ENCODE peak calls at places on chromosome 5, in nine cellular contexts. W is NCI-H345; J is activated naive CD4-positive, alpha-beta T cell; G is coronary artery; N is kidney tubule cell; M is GM13977; V is epithelial cell of prostate; O is colonic mucosa; P is dermis microvascular lymphatic vessel endothelial cell. X is an unnamed sample.

GRCh38 chr5:91272858-91273257 is 110.3 kb downstream of the ARRDC3 start:
- DNase-seq in O (no peak), W (no peak), M (peak), G (no peak), J (no peak), V (no peak), P (no peak), N (peak), X (no peak)

GRCh38 chr5:54959673-54960418 is 25.5 kb downstream of the ESM1 start:
- DNase-seq in V (no peak), O (no peak), M (no peak), J (no peak), G (no peak), W (no peak), N (peak), P (peak), X (no peak)

GRCh38 chr5:97009212-97009898 is 73.5 kb downstream of the LNPEP start:
- DNase-seq in J (no peak), M (peak), P (peak), V (no peak), W (no peak), N (no peak), O (no peak), G (no peak), X (no peak)

GRCh38 chr5:135999396-136000139 is 29.2 kb upstream of the TGFBI start:
- DNase-seq in V (no peak), W (no peak), J (no peak), M (no peak), G (no peak), N (peak), P (peak), O (no peak), X (no peak)

GRCh38 chr5:73160239-73160671 is 12.7 kb upstream of the TMEM174 start:
- DNase-seq in W (no peak), M (peak), V (no peak), O (no peak), G (no peak), P (no peak), N (no peak), J (no peak), X (no peak)

GRCh38 chr5:75567710-75568109 is 43.5 kb upstream of the ANKDD1B start:
- DNase-seq in N (peak), M (peak), G (no peak), P (peak), W (no peak), J (no peak), O (no peak), V (no peak), X (no peak)

GRCh38 chr5:89988129-89988528 is 421.4 kb downstream of the CETN3 start:
- DNase-seq in W (no peak), J (no peak), V (no peak), G (no peak), O (no peak), P (no peak), N (no peak), M (no peak), X (no peak)

GRCh38 chr5:9546973-9547947 is 1.4 kb upstream of the SEMA5A start:
- DNase-seq in J (no peak), O (peak), G (no peak), N (peak), M (no peak), W (no peak), P (no peak), V (no peak), X (no peak)

GRCh38 chr5:121525731-121526130 is 326.0 kb upstream of the FTMT start:
- DNase-seq in M (no peak), P (no peak), G (no peak), O (no peak), W (no peak), N (no peak), J (no peak), V (no peak), X (no peak)

GRCh38 chr5:95975703-95976102 is 14.1 kb upstream of the ELL2 start:
- DNase-seq in N (no peak), O (no peak), J (no peak), P (no peak), M (no peak), W (no peak), G (no peak), V (no peak), X (no peak)

GRCh38 chr5:94461131-94461530 is 157.3 kb downstream of the KIAA0825 start:
- DNase-seq in O (no peak), G (no peak), N (no peak), M (no peak), W (no peak), P (no peak), J (no peak), V (no peak), X (no peak)

GRCh38 chr5:125698420-125698819 is 724.8 kb upstream of the GRAMD2B start:
- DNase-seq in W (no peak), V (no peak), N (no peak), O (no peak), G (no peak), J (no peak), M (no peak), P (no peak), X (no peak)

GRCh38 chr5:41955432-41956024 is 30.4 kb downstream of the FBXO4 start:
- DNase-seq in V (no peak), O (no peak), P (no peak), M (no peak), G (no peak), W (no peak), J (no peak), N (no peak), X (no peak)

GRCh38 chr5:56464935-56465756 is 232.0 kb upstream of the ANKRD55 start:
- DNase-seq in J (no peak), P (peak), N (no peak), M (no peak), O (no peak), V (no peak), G (no peak), W (no peak), X (no peak)

GRCh38 chr5:1667648-1668140 is 131.9 kb downstream of the MRPL36 start:
- DNase-seq in V (no peak), J (no peak), P (no peak), N (no peak), G (peak), M (peak), O (no peak), W (no peak), X (no peak)

GRCh38 chr5:95519681-95520080 is 35.1 kb downstream of the SKIC3 start:
- DNase-seq in V (no peak), G (no peak), O (no peak), P (no peak), W (no peak), M (no peak), J (no peak), N (no peak), X (no peak)

GRCh38 chr5:2542026-2542425 is 209.5 kb downstream of the IRX2 start:
- DNase-seq in J (no peak), V (no peak), M (no peak), N (no peak), P (no peak), O (no peak), G (peak), W (no peak), X (no peak)

GRCh38 chr5:172646716-172647285 is 5.7 kb downstream of the NEURL1B start:
- DNase-seq in M (no peak), N (no peak), P (no peak), V (no peak), O (peak), W (peak), G (no peak), J (no peak), X (no peak)

GRCh38 chr5:121152411-121152810 is 688.3 kb downstream of the PRR16 start:
- DNase-seq in W (no peak), O (no peak), N (no peak), J (no peak), M (no peak), P (no peak), V (no peak), G (no peak), X (no peak)

GRCh38 chr5:60586307-60586901 is 113.6 kb downstream of the DEPDC1B start:
- DNase-seq in O (no peak), G (no peak), N (peak), W (no peak), M (peak), V (no peak), J (no peak), P (peak), X (no peak)

GRCh38 chr5:110255194-110255593 is 471.3 kb downstream of the TMEM232 start:
- DNase-seq in O (no peak), V (no peak), N (no peak), M (no peak), G (no peak), W (no peak), J (no peak), P (no peak), X (no peak)

GRCh38 chr5:73122875-73123810 is 2.8 kb downstream of the TMEM171 start:
- DNase-seq in M (no peak), O (no peak), J (no peak), N (no peak), W (no peak), G (no peak), V (no peak), P (peak), X (no peak)

GRCh38 chr5:424259-425110 is 18.5 kb upstream of the EXOC3 start:
- DNase-seq in P (no peak), M (peak), G (no peak), V (no peak), O (no peak), N (no peak), W (no peak), J (no peak), X (no peak)

GRCh38 chr5:82967072-82967471 is 110.1 kb downstream of the TMEM167A start:
- DNase-seq in M (no peak), G (no peak), W (no peak), N (no peak), O (no peak), P (no peak), J (no peak), V (no peak), X (no peak)

GRCh38 chr5:53616939-53617549 is 56.6 kb downstream of the NDUFS4 start:
- DNase-seq in G (no peak), J (no peak), V (no peak), P (peak), W (no peak), M (no peak), N (no peak), O (no peak), X (no peak)

X was measured in CD8-positive, alpha-beta T cell.